ENCODE peak calls at places on chromosomes 13 and 19, in five cellular contexts. One of them, this sample, is unnamed.

GRCh38 chr13:44044544-44045178 is 165.0 kb downstream of the LACC1 start:
- DNase-seq in NCI-H1417: no peak
- DNase-seq in skeletal muscle cell: no peak
- DNase-seq in fibroblast of the aortic adventitia: no peak
- DNase-seq in endothelial cell: no peak
- DNase-seq in this sample: peak

GRCh38 chr13:78764665-78765064 is 105.7 kb upstream of the OBI1 start:
- DNase-seq in NCI-H1417: no peak
- DNase-seq in fibroblast of the aortic adventitia: no peak
- DNase-seq in skeletal muscle cell: no peak
- DNase-seq in endothelial cell: no peak
- DNase-seq in this sample: no peak

GRCh38 chr19:46186101-46186716 is 38.2 kb downstream of the IGFL2 start:
- DNase-seq in fibroblast of the aortic adventitia: no peak
- DNase-seq in skeletal muscle cell: no peak
- DNase-seq in endothelial cell: no peak
- DNase-seq in NCI-H1417: no peak
- DNase-seq in this sample: no peak

GRCh38 chr19:50870417-50871089 is 2.7 kb upstream of the KLK2 start:
- DNase-seq in NCI-H1417: no peak
- DNase-seq in skeletal muscle cell: no peak
- DNase-seq in endothelial cell: no peak
- DNase-seq in fibroblast of the aortic adventitia: no peak
- DNase-seq in this sample: no peak

GRCh38 chr19:58480481-58480830 is 4.3 kb downstream of the ZNF446 start:
- DNase-seq in endothelial cell: no peak
- DNase-seq in fibroblast of the aortic adventitia: no peak
- DNase-seq in NCI-H1417: no peak
- DNase-seq in skeletal muscle cell: no peak
- DNase-seq in this sample: no peak

GRCh38 chr19:750640-751423 is at the start of gene MISP:
- DNase-seq in NCI-H1417: peak
- DNase-seq in fibroblast of the aortic adventitia: no peak
- DNase-seq in skeletal muscle cell: no peak
- DNase-seq in endothelial cell: no peak
- DNase-seq in this sample: peak

GRCh38 chr19:44943801-44944249 is 1.8 kb downstream of the APOC4 start:
- DNase-seq in fibroblast of the aortic adventitia: no peak
- DNase-seq in endothelial cell: no peak
- DNase-seq in skeletal muscle cell: no peak
- DNase-seq in NCI-H1417: no peak
- DNase-seq in this sample: no peak

GRCh38 chr13:93230466-93230865 is 3.9 kb downstream of the GPC6 start:
- DNase-seq in endothelial cell: no peak
- DNase-seq in fibroblast of the aortic adventitia: peak
- DNase-seq in skeletal muscle cell: no peak
- DNase-seq in NCI-H1417: no peak
- DNase-seq in this sample: peak